ENCODE peak calls at places on chromosome 7, in four cellular contexts. W is LoVo, D is astrocyte of the spinal cord, V is EH. E is an unnamed sample.

GRCh38 chr7:44050121-44050914 is 5.8 kb downstream of the DBNL start:
- DNase-seq in W (no peak), V (no peak), D (no peak), E (no peak)

GRCh38 chr7:152909683-152910544 is 150.4 kb downstream of the ACTR3B start:
- DNase-seq in D (no peak), V (no peak), W (no peak), E (no peak)

GRCh38 chr7:17986826-17987225 is 40.8 kb downstream of the PRPS1L1 start:
- DNase-seq in V (peak; percentile 86), W (peak; percentile 80), D (peak; percentile 79), E (no peak)

GRCh38 chr7:121322460-121322859 is 6.3 kb upstream of the WNT16 start:
- DNase-seq in W (no peak), V (no peak), D (no peak), E (no peak)

GRCh38 chr7:42175834-42176745 is 60.9 kb downstream of the GLI3 start:
- DNase-seq in W (no peak), D (no peak), V (peak; percentile 52), E (no peak)

GRCh38 chr7:79452495-79453265 is 787 bp downstream of the MAGI2 start:
- DNase-seq in D (no peak), W (no peak), V (no peak), E (peak; percentile 18)

GRCh38 chr7:2684501-2684900 is 3.5 kb upstream of the AMZ1 start:
- DNase-seq in V (no peak), W (no peak), D (no peak), E (no peak)

GRCh38 chr7:85887133-85887532 is 700.3 kb upstream of the SEMA3D start:
- DNase-seq in W (no peak), V (no peak), D (no peak), E (no peak)

GRCh38 chr7:131131746-131132431 is 195.8 kb upstream of the MKLN1 start:
- DNase-seq in D (no peak), V (peak; percentile 9), W (no peak), E (no peak)

GRCh38 chr7:151865070-151865670 is 11.7 kb downstream of the PRKAG2 start:
- DNase-seq in W (no peak), V (no peak), D (no peak), E (no peak)

GRCh38 chr7:12570529-12571461 is at the start of gene SCIN:
- DNase-seq in W (peak; percentile 77), V (peak; percentile 13), D (peak; percentile 17), E (peak; percentile 71)

GRCh38 chr7:66454600-66455225 is 174.0 kb upstream of the KCTD7 start:
- DNase-seq in W (no peak), D (no peak), V (no peak), E (no peak)

GRCh38 chr7:139451638-139452037 is 31.8 kb downstream of the KLRG2 start:
- DNase-seq in W (no peak), V (peak; percentile 73), D (peak; percentile 28), E (no peak)

GRCh38 chr7:45457591-45457990 is 116.6 kb upstream of the ADCY1 start:
- DNase-seq in D (no peak), V (no peak), W (no peak), E (no peak)

GRCh38 chr7:55072251-55072650 is 53.4 kb downstream of the EGFR start:
- DNase-seq in D (no peak), W (no peak), V (no peak), E (no peak)

GRCh38 chr7:29749701-29750321 is 56.5 kb upstream of the WIPF3 start:
- DNase-seq in D (no peak), W (no peak), V (peak; percentile 15), E (no peak)

GRCh38 chr7:151735854-151736402 is 141.0 kb downstream of the PRKAG2 start:
- DNase-seq in W (no peak), D (no peak), V (no peak), E (no peak)

GRCh38 chr7:144812379-144813283 is 23.2 kb downstream of the TPK1 start:
- DNase-seq in D (no peak), W (no peak), V (no peak), E (no peak)

GRCh38 chr7:44625899-44626511 is 19.6 kb downstream of the OGDH start:
- DNase-seq in V (no peak), D (no peak), W (no peak), E (no peak)